ENCODE peak calls at places on chromosomes 7 and 10, in four cellular contexts. W is osteocyte; D is activated naive CD4-positive, alpha-beta T cell; T is sciatic nerve. B is an unnamed sample.

GRCh38 chr10:58239561-58240169 is 28.0 kb downstream of the IPMK start:
- DNase-seq in W (no peak), D (no peak), T (no peak), B (no peak)

GRCh38 chr7:100248483-100248882 is 28.7 kb downstream of the PVRIG start:
- DNase-seq in W (no peak), D (no peak), T (no peak), B (no peak)

GRCh38 chr7:74002474-74003017 is 25.4 kb upstream of the ELN start:
- DNase-seq in W (no peak), D (no peak), T (no peak), B (no peak)

GRCh38 chr10:109018892-109019507 is 904.3 kb downstream of the XPNPEP1 start:
- DNase-seq in W (no peak), D (no peak), T (no peak), B (no peak)

GRCh38 chr7:151715661-151716338 is 161.1 kb downstream of the PRKAG2 start:
- DNase-seq in W (no peak), D (no peak), T (no peak), B (no peak)

GRCh38 chr7:25032774-25033743 is 53.1 kb upstream of the OSBPL3 start:
- DNase-seq in W (no peak), D (no peak), T (no peak), B (no peak)

GRCh38 chr10:88027570-88027969 is 164.1 kb downstream of the PTEN start:
- DNase-seq in W (no peak), D (no peak), T (no peak), B (no peak)

GRCh38 chr7:920351-921070 is 34.0 kb downstream of the ADAP1 start:
- DNase-seq in W (peak), D (no peak), T (peak), B (no peak)

GRCh38 chr7:150753826-150754603 is 16.8 kb downstream of the GIMAP5 start:
- DNase-seq in W (no peak), D (no peak), T (no peak), B (peak)

GRCh38 chr7:81007053-81007452 is 88.2 kb upstream of the SEMA3C start:
- DNase-seq in W (no peak), D (no peak), T (no peak), B (no peak)

GRCh38 chr7:157460721-157461120 is 123.9 kb downstream of the DNAJB6 start:
- DNase-seq in W (no peak), D (no peak), T (peak), B (no peak)

GRCh38 chr7:134690016-134690415 is 43.4 kb downstream of the BPGM start:
- DNase-seq in W (no peak), D (no peak), T (no peak), B (no peak)

GRCh38 chr10:120514035-120514620 is 57.1 kb downstream of the PLPP4 start:
- DNase-seq in W (no peak), D (no peak), T (no peak), B (no peak)

GRCh38 chr10:124381011-124381591 is 37.6 kb downstream of the OAT start:
- DNase-seq in W (no peak), D (no peak), T (peak), B (no peak)

GRCh38 chr7:155378580-155378934 is 79.4 kb upstream of the EN2 start:
- DNase-seq in W (no peak), D (no peak), T (no peak), B (no peak)

GRCh38 chr7:40234046-40234445 is 99.2 kb downstream of the SUGCT start:
- DNase-seq in W (no peak), D (no peak), T (no peak), B (no peak)

GRCh38 chr7:121384159-121384745 is 11.9 kb downstream of the FAM3C start:
- DNase-seq in W (no peak), D (no peak), T (no peak), B (no peak)

GRCh38 chr10:65350619-65351018 is 1575.2 kb upstream of the LRRTM3 start:
- DNase-seq in W (no peak), D (no peak), T (no peak), B (no peak)

GRCh38 chr10:92712016-92712889 is 22.5 kb downstream of the HHEX start:
- DNase-seq in W (no peak), D (no peak), T (no peak), B (no peak)

GRCh38 chr7:47647213-47647985 is 65.5 kb upstream of the TNS3 start:
- DNase-seq in W (no peak), D (no peak), T (no peak), B (no peak)

GRCh38 chr7:30754315-30754877 is 2.5 kb downstream of the INMT start:
- DNase-seq in W (no peak), D (no peak), T (no peak), B (no peak)

GRCh38 chr10:22690158-22690557 is 24.2 kb downstream of the PIP4K2A start:
- DNase-seq in W (no peak), D (no peak), T (no peak), B (no peak)

GRCh38 chr10:60869916-60870728 is 73.9 kb downstream of the RHOBTB1 start:
- DNase-seq in W (no peak), D (no peak), T (no peak), B (no peak)

GRCh38 chr10:84499846-84500245 is 171.5 kb downstream of the CCSER2 start:
- DNase-seq in W (no peak), D (no peak), T (no peak), B (no peak)

GRCh38 chr7:131346885-131347592 is 19.4 kb downstream of the MKLN1 start:
- DNase-seq in W (no peak), D (no peak), T (no peak), B (no peak)

GRCh38 chr10:78411716-78412115 is 378.1 kb downstream of the RPS24 start:
- DNase-seq in W (no peak), D (no peak), T (peak), B (peak)

GRCh38 chr10:49617281-49618020 is 3.6 kb downstream of the CHAT start:
- DNase-seq in W (no peak), D (no peak), T (peak), B (no peak)

GRCh38 chr10:287814-288213 is 152.6 kb downstream of the ZMYND11 start:
- DNase-seq in W (no peak), D (no peak), T (no peak), B (no peak)

GRCh38 chr7:14000247-14000646 is 10.8 kb upstream of the ETV1 start:
- DNase-seq in W (no peak), D (no peak), T (no peak), B (no peak)

GRCh38 chr7:81926154-81926553 is 156.3 kb upstream of the HGF start:
- DNase-seq in W (no peak), D (no peak), T (no peak), B (no peak)

B was measured in WERI-Rb-1.